ENCODE peak calls at places on chromosomes 6 and 20, in five cellular contexts. One of them, this sample, is unnamed.

GRCh38 chr6:144305985-144306384 is 20.9 kb downstream of the UTRN start:
- DNase-seq in HepG2: no peak
- DNase-seq in sigmoid colon: no peak
- DNase-seq in stomach: no peak
- DNase-seq in prostate gland: no peak
- DNase-seq in this sample: no peak

GRCh38 chr6:88858455-88858854 is 105.0 kb downstream of the RNGTT start:
- DNase-seq in HepG2: no peak
- DNase-seq in sigmoid colon: no peak
- DNase-seq in stomach: no peak
- DNase-seq in prostate gland: no peak
- DNase-seq in this sample: no peak

GRCh38 chr6:28423546-28423945 is 19.7 kb downstream of the ZSCAN23 start:
- DNase-seq in HepG2: no peak
- DNase-seq in sigmoid colon: no peak
- DNase-seq in stomach: no peak
- DNase-seq in prostate gland: no peak
- DNase-seq in this sample: no peak

GRCh38 chr6:106508836-106509235 is 120.5 kb downstream of the RTN4IP1 start:
- DNase-seq in HepG2: no peak
- DNase-seq in sigmoid colon: no peak
- DNase-seq in stomach: no peak
- DNase-seq in prostate gland: peak; percentile 61
- DNase-seq in this sample: no peak

GRCh38 chr20:22686097-22686496 is 101.7 kb upstream of the FOXA2 start:
- DNase-seq in HepG2: peak; percentile 32
- DNase-seq in sigmoid colon: no peak
- DNase-seq in stomach: peak; percentile 61
- DNase-seq in prostate gland: no peak
- DNase-seq in this sample: peak; percentile 64

GRCh38 chr20:15838466-15838865 is 734.8 kb downstream of the KIF16B start:
- DNase-seq in HepG2: no peak
- DNase-seq in sigmoid colon: no peak
- DNase-seq in stomach: no peak
- DNase-seq in prostate gland: no peak
- DNase-seq in this sample: no peak

GRCh38 chr6:82025271-82025670 is 222.3 kb downstream of the IBTK start:
- DNase-seq in HepG2: no peak
- DNase-seq in sigmoid colon: no peak
- DNase-seq in stomach: no peak
- DNase-seq in prostate gland: no peak
- DNase-seq in this sample: no peak

GRCh38 chr6:130843575-130844320 is 16.5 kb downstream of the SMLR1 start:
- DNase-seq in HepG2: peak; percentile 74
- DNase-seq in sigmoid colon: no peak
- DNase-seq in stomach: no peak
- DNase-seq in prostate gland: no peak
- DNase-seq in this sample: no peak

GRCh38 chr20:63894358-63895201 is at the start of gene DNAJC5:
- DNase-seq in HepG2: peak; percentile 95
- DNase-seq in sigmoid colon: peak; percentile 97
- DNase-seq in stomach: peak; percentile 98
- DNase-seq in prostate gland: peak; percentile 94
- DNase-seq in this sample: peak; percentile 99

GRCh38 chr6:3319801-3320200 is 61.1 kb downstream of the PSMG4 start:
- DNase-seq in HepG2: no peak
- DNase-seq in sigmoid colon: no peak
- DNase-seq in stomach: peak; percentile 4
- DNase-seq in prostate gland: no peak
- DNase-seq in this sample: no peak

GRCh38 chr6:46407246-46407645 is 84.0 kb downstream of the RCAN2 start:
- DNase-seq in HepG2: no peak
- DNase-seq in sigmoid colon: no peak
- DNase-seq in stomach: no peak
- DNase-seq in prostate gland: no peak
- DNase-seq in this sample: no peak

GRCh38 chr6:46412662-46413061 is 78.6 kb downstream of the RCAN2 start:
- DNase-seq in HepG2: no peak
- DNase-seq in sigmoid colon: no peak
- DNase-seq in stomach: no peak
- DNase-seq in prostate gland: no peak
- DNase-seq in this sample: no peak

GRCh38 chr6:46407785-46408530 is 83.3 kb downstream of the RCAN2 start:
- DNase-seq in HepG2: no peak
- DNase-seq in sigmoid colon: no peak
- DNase-seq in stomach: no peak
- DNase-seq in prostate gland: no peak
- DNase-seq in this sample: no peak

GRCh38 chr6:46411798-46412197 is 79.5 kb downstream of the RCAN2 start:
- DNase-seq in HepG2: no peak
- DNase-seq in sigmoid colon: no peak
- DNase-seq in stomach: no peak
- DNase-seq in prostate gland: no peak
- DNase-seq in this sample: no peak

GRCh38 chr6:46410330-46410953 is 80.8 kb downstream of the RCAN2 start:
- DNase-seq in HepG2: peak; percentile 57
- DNase-seq in sigmoid colon: no peak
- DNase-seq in stomach: no peak
- DNase-seq in prostate gland: peak; percentile 9
- DNase-seq in this sample: no peak
- TF ChIP-seq POLR2AphosphoS5 in HepG2: no peak
- TF ChIP-seq POLR2AphosphoS5 in sigmoid colon: no peak
- TF ChIP-seq POLR2AphosphoS5 in stomach: no peak
- TF ChIP-seq POLR2AphosphoS5 in prostate gland: no peak
- TF ChIP-seq POLR2AphosphoS5 in this sample: no peak

DNA sequence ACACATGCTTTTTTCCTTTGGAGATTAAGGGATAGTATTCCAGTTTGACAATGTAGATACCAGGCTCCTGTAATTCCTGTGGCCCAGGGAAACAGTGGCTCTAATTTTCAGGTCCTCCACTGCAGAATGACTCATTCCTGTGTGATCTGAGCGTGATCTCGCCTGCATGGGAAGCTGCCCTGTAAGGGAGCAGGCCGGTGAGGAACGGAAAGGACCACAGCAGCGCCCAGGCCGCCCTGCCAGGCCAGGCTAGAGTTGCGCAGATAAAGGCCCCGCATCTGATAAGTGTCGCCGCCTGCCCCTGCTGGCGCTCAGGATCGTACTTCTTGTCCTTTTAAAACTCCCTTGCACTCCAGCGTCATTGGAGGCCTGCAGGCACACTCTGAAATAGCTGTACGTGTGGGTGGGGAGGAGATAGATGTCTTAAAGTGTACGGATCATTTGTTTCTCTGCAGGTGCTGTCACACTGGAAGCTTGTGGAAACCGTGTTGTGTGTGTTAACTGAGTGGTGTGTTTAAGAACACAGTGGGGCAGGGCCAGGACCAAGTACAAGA is 60.7 kb downstream of the SYNJ2 start:
- DNase-seq in HepG2: peak; percentile 40
- DNase-seq in sigmoid colon: peak; percentile 79
- DNase-seq in stomach: peak; percentile 79
- DNase-seq in prostate gland: peak; percentile 60
- DNase-seq in this sample: peak; percentile 80
- TF ChIP-seq POLR2AphosphoS5 in HepG2: peak; percentile 18
- TF ChIP-seq POLR2AphosphoS5 in sigmoid colon: peak; percentile 35
- TF ChIP-seq POLR2AphosphoS5 in stomach: peak; percentile 70
- TF ChIP-seq POLR2AphosphoS5 in prostate gland: peak; percentile 64
- TF ChIP-seq POLR2AphosphoS5 in this sample: no peak

GRCh38 chr6:36805107-36805797 is 34.0 kb downstream of the CPNE5 start:
- DNase-seq in HepG2: no peak
- DNase-seq in sigmoid colon: no peak
- DNase-seq in stomach: no peak
- DNase-seq in prostate gland: no peak
- DNase-seq in this sample: no peak
- TF ChIP-seq POLR2AphosphoS5 in HepG2: no peak
- TF ChIP-seq POLR2AphosphoS5 in sigmoid colon: no peak
- TF ChIP-seq POLR2AphosphoS5 in stomach: no peak
- TF ChIP-seq POLR2AphosphoS5 in prostate gland: no peak
- TF ChIP-seq POLR2AphosphoS5 in this sample: no peak

DNA sequence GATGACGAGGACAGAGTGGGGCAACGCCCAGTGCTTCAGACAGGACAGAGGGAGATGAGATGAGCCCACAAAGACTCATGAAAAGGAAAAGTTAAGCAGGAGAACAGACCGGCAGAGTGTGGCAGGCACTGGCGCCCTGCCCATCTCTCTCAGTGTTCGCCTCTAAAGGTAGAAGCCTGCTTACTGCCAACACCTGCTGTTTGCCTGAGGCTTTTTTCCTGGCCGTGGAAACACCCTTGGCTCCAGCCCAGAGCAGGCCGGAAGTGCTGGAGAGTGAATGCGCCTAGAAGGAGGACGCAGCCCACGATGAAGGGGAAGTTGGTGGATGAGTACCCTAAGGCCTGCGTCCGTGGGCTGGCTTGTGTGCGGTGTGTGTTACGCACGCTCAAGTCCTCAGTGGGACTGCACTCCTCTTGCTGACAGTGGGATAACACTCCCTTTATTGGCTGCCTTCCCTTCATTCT is 9.3 kb upstream of the FOXP4 start:
- DNase-seq in HepG2: no peak
- DNase-seq in sigmoid colon: no peak
- DNase-seq in stomach: peak; percentile 93
- DNase-seq in prostate gland: peak; percentile 81
- DNase-seq in this sample: no peak
- TF ChIP-seq POLR2AphosphoS5 in HepG2: no peak
- TF ChIP-seq POLR2AphosphoS5 in sigmoid colon: no peak
- TF ChIP-seq POLR2AphosphoS5 in stomach: peak; percentile 73
- TF ChIP-seq POLR2AphosphoS5 in prostate gland: peak; percentile 71
- TF ChIP-seq POLR2AphosphoS5 in this sample: no peak

DNA sequence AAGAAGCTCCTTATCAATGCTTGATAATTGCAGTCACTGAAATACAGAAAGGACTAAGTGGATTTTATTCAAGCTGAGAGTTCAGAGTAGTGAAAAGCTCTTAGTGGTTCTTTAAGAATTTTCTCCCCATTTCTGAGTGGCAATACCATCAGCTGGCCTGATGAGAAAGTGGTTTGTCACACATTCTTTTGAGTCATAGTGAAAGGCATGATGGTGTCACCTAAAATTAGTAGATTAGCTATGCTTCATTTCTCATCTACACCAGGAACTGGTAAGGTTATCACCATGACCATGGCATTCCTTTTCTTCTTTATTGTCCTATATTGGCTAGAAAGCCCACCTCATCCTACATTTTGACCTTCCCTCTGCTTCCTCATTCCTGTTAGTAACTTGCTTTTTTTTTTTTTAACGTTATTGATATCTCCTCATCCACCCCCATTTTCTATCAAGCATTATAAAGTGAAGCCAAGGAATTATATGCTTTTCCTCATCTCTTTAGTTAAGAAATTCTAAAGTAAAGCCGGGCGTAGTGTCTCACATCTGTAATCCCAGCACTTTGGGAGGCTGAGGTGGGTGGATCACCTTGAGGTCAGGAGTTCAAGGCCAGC is 67.4 kb upstream of the LOC128125822 start:
- DNase-seq in HepG2: no peak
- DNase-seq in sigmoid colon: no peak
- DNase-seq in stomach: no peak
- DNase-seq in prostate gland: no peak
- DNase-seq in this sample: no peak
- TF ChIP-seq POLR2AphosphoS5 in HepG2: no peak
- TF ChIP-seq POLR2AphosphoS5 in sigmoid colon: no peak
- TF ChIP-seq POLR2AphosphoS5 in stomach: no peak
- TF ChIP-seq POLR2AphosphoS5 in prostate gland: no peak
- TF ChIP-seq POLR2AphosphoS5 in this sample: no peak

GRCh38 chr6:75436869-75437268 is 56.7 kb downstream of the FILIP1 start:
- DNase-seq in HepG2: no peak
- DNase-seq in sigmoid colon: peak; percentile 85
- DNase-seq in stomach: no peak
- DNase-seq in prostate gland: no peak
- DNase-seq in this sample: no peak
- TF ChIP-seq POLR2AphosphoS5 in HepG2: no peak
- TF ChIP-seq POLR2AphosphoS5 in sigmoid colon: peak; percentile 79
- TF ChIP-seq POLR2AphosphoS5 in stomach: no peak
- TF ChIP-seq POLR2AphosphoS5 in prostate gland: no peak
- TF ChIP-seq POLR2AphosphoS5 in this sample: no peak

DNA sequence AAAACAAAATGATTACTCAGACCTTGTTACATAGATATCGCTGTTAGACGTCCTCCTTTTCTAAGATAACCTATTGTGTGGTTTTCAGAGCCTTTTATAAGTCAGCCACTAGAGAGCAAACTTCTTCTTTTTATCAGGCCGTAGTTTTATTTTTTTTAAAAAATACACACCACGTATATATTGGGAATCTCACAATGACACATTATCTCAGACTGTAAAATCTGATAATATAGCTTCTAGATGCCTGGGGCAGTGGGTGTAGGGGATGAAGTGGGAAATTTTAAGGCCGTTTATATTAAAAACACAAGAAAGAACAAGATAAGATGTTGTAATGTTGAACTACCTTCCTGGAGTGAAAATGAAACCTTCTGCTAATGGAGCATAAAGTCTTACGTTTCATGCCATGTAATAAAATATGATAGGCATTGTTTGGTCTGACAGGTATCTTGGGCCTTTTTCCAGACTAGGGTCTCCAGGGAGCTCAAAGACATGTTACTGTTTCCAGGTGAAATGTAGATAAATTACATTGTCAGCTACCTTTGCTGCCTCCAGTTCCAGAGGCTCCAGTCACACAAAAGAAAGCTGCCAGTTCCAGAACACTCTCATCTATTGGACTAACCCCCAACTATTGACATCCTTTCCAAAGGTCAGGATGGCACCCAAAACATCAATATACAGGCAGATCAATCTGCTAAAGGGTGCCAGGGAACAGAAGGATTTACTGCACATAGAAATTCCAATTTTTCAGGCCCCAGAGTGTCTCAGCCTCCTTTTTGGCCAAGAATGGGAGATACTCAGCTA is 130.2 kb upstream of the AKIRIN2 start:
- DNase-seq in HepG2: no peak
- DNase-seq in sigmoid colon: no peak
- DNase-seq in stomach: no peak
- DNase-seq in prostate gland: no peak
- DNase-seq in this sample: no peak
- TF ChIP-seq POLR2AphosphoS5 in HepG2: no peak
- TF ChIP-seq POLR2AphosphoS5 in sigmoid colon: no peak
- TF ChIP-seq POLR2AphosphoS5 in stomach: no peak
- TF ChIP-seq POLR2AphosphoS5 in prostate gland: no peak
- TF ChIP-seq POLR2AphosphoS5 in this sample: no peak

GRCh38 chr6:13762648-13763441 is 51.2 kb upstream of the RANBP9 start:
- DNase-seq in HepG2: no peak
- DNase-seq in sigmoid colon: peak; percentile 93
- DNase-seq in stomach: no peak
- DNase-seq in prostate gland: peak; percentile 33
- DNase-seq in this sample: peak; percentile 78
- TF ChIP-seq POLR2AphosphoS5 in HepG2: no peak
- TF ChIP-seq POLR2AphosphoS5 in sigmoid colon: peak; percentile 70
- TF ChIP-seq POLR2AphosphoS5 in stomach: peak; percentile 46
- TF ChIP-seq POLR2AphosphoS5 in prostate gland: peak; percentile 29
- TF ChIP-seq POLR2AphosphoS5 in this sample: peak; percentile 25

This sample was measured in upper lobe of left lung.